ENCODE peak calls at places on chromosomes 1 and 21, in nine cellular contexts. V is IMR-90, F is ovary, C is spleen, G is HepG2, K is endothelial cell of umbilical vein, A is prostate gland, H is heart left ventricle, N is uterus. M is an unnamed sample. For H3K4me1, the result is how much of the 10 kb centered on the place peaks cover.

GRCh38 chr1:180257028-180257386 is 26.9 kb downstream of the LHX4 start:
- DNase-seq in V (no peak), F (no peak), C (peak), G (no peak), K (no peak), A (no peak), H (no peak), N (no peak), M (no peak)

GRCh38 chr1:42970143-42970542 is 11.5 kb upstream of the SLC2A1 start:
- DNase-seq in V (no peak), F (no peak), C (peak), G (no peak), K (no peak), A (no peak), H (no peak), N (no peak), M (peak)

GRCh38 chr1:4658643-4659042 is 4.2 kb downstream of the AJAP1 start:
- DNase-seq in V (no peak), F (no peak), C (no peak), G (no peak), K (no peak), A (no peak), H (no peak), N (no peak), M (no peak)

GRCh38 chr1:219967361-219967760 is 39.0 kb upstream of the SLC30A10 start:
- DNase-seq in V (no peak), F (no peak), C (no peak), G (no peak), K (no peak), A (no peak), H (no peak), N (no peak), M (no peak)

GRCh38 chr1:107514841-107515240 is 374.0 kb downstream of the NTNG1 start:
- DNase-seq in V (no peak), F (no peak), C (no peak), G (no peak), K (no peak), A (no peak), H (no peak), N (no peak), M (no peak)

GRCh38 chr1:200226268-200226968 is 183.4 kb downstream of the ZNF281 start:
- DNase-seq in V (peak), F (no peak), C (no peak), G (no peak), K (peak), A (no peak), H (no peak), N (no peak), M (no peak)

GRCh38 chr21:18782721-18783120 is 379.1 kb upstream of the TMPRSS15 start:
- DNase-seq in V (no peak), F (no peak), C (no peak), G (no peak), K (no peak), A (no peak), H (no peak), N (no peak), M (no peak)

GRCh38 chr1:59442492-59442891 is 145.6 kb downstream of the FGGY start:
- DNase-seq in V (no peak), F (no peak), C (no peak), G (no peak), K (no peak), A (no peak), H (no peak), N (no peak), M (no peak)

GRCh38 chr1:225460021-225460736 is 32.3 kb upstream of the LBR start:
- DNase-seq in V (no peak), F (no peak), C (peak), G (no peak), K (no peak), A (no peak), H (no peak), N (no peak), M (no peak)

GRCh38 chr1:213061263-213061662 is 10.2 kb downstream of the RPS6KC1 start:
- DNase-seq in V (no peak), F (no peak), C (no peak), G (no peak), K (no peak), A (no peak), H (no peak), N (no peak), M (no peak)

GRCh38 chr1:33147997-33148314 is 33.9 kb downstream of the TRIM62 start:
- DNase-seq in V (peak), F (no peak), C (no peak), G (peak), K (no peak), A (no peak), H (no peak), N (no peak), M (no peak)

GRCh38 chr21:29499734-29500343 is 201.1 kb downstream of the BACH1 start:
- DNase-seq in V (no peak), F (no peak), C (no peak), G (peak), K (peak), A (no peak), H (no peak), N (no peak), M (no peak)

GRCh38 chr1:77686784-77687518 is 4.5 kb upstream of the ZZZ3 start:
- DNase-seq in V (no peak), F (no peak), C (peak), G (no peak), K (no peak), A (no peak), H (no peak), N (no peak), M (peak)

GRCh38 chr1:186984959-186985358 is 156.2 kb downstream of the PLA2G4A start:
- DNase-seq in V (no peak), F (no peak), C (no peak), G (no peak), K (peak), A (no peak), H (no peak), N (no peak), M (no peak)

GRCh38 chr21:31030367-31031106 is 7.7 kb downstream of the KRTAP19-8 start:
- DNase-seq in V (no peak), F (no peak), C (no peak), G (no peak), K (no peak), A (no peak), H (no peak), N (no peak), M (no peak)

GRCh38 chr1:11748294-11749202 is 12.6 kb downstream of the AGTRAP start:
- DNase-seq in V (no peak), F (no peak), C (no peak), G (no peak), K (no peak), A (no peak), H (no peak), N (no peak), M (no peak)

GRCh38 chr1:50605186-50605875 is 182.1 kb upstream of the DMRTA2 start:
- DNase-seq in V (peak), F (no peak), C (no peak), G (peak), K (peak), A (peak), H (no peak), N (no peak), M (no peak)

GRCh38 chr21:32386195-32386870 is 6.5 kb downstream of the URB1 start:
- DNase-seq in V (no peak), F (no peak), C (peak), G (no peak), K (peak), A (peak), H (peak), N (no peak), M (no peak)

GRCh38 chr1:217524787-217525520 is 105.9 kb downstream of the GPATCH2 start:
- DNase-seq in V (peak), F (no peak), C (no peak), G (no peak), K (peak), A (no peak), H (no peak), N (no peak), M (no peak)

GRCh38 chr1:2986549-2987305 is 34.5 kb upstream of the ACTRT2 start:
- DNase-seq in V (no peak), F (no peak), C (peak), G (no peak), K (no peak), A (no peak), H (no peak), N (no peak), M (no peak)

GRCh38 chr1:204267191-204267601 is 53.4 kb upstream of the GOLT1A start:
- DNase-seq in V (no peak), F (no peak), C (peak), G (no peak), K (no peak), A (no peak), H (no peak), N (no peak), M (no peak)

GRCh38 chr1:28195780-28196179 is 19.3 kb upstream of the PTAFR start:
- DNase-seq in V (no peak), F (no peak), C (no peak), G (no peak), K (no peak), A (no peak), H (no peak), N (no peak), M (peak)

GRCh38 chr21:16509466-16509865 is 779.7 kb downstream of the USP25 start:
- DNase-seq in V (peak), F (no peak), C (no peak), G (no peak), K (no peak), A (no peak), H (peak), N (no peak), M (no peak)

GRCh38 chr1:81974222-81974841 is 173.6 kb downstream of the ADGRL2 start:
- DNase-seq in V (no peak), F (no peak), C (no peak), G (peak), K (no peak), A (no peak), H (no peak), N (no peak), M (no peak)

GRCh38 chr1:200535605-200536004 is 84.9 kb downstream of the KIF14 start:
- DNase-seq in V (no peak), F (no peak), C (no peak), G (peak), K (peak), A (no peak), H (no peak), N (no peak), M (no peak)

GRCh38 chr21:29168874-29169273 is 38.4 kb downstream of the MAP3K7CL start:
- DNase-seq in V (no peak), F (no peak), C (no peak), G (peak), K (no peak), A (no peak), H (no peak), N (no peak), M (no peak)

GRCh38 chr1:231040019-231040799 is at the start of gene FAM89A:
- DNase-seq in V (no peak), F (peak), C (peak), G (no peak), K (no peak), A (peak), H (peak), N (peak), M (peak)

GRCh38 chr1:82597620-82598019 is 796.9 kb downstream of the ADGRL2 start:
- DNase-seq in V (no peak), F (no peak), C (no peak), G (no peak), K (no peak), A (no peak), H (no peak), N (no peak), M (no peak)

DNA sequence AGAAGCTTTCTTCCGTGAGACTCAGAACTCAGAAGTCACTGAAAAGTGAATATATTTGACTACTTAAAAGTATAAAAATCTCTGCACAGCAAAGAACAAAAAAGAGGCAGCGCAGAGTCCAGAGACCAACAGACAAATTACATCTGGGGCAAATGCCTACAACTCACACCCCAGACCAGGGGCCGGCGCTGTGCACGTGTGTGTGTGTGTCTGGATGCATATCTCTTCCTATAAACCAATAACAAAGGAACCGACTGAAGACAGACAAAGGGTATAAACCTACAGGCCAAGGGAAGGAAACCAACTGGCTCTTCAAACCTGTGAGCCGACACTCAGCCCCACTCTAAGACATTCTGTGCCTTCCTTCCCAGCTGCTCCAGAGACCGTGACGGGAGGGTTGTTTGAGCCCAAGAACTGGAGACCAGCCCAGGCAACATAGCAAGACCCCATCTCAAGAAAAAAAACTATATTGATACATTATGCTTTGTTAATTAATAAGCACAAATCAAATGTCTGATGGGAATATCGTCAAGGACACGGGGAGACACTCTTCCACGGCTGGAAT is 18.8 kb downstream of the WNT9A start:
- DNase-seq in V (no peak), F (no peak), C (no peak), G (no peak), K (no peak), A (no peak), H (no peak), N (no peak), M (no peak)
- H3K4me1 ChIP-seq in V (under half), F (under half), C (under half), G (under half), K (under half), A (under half), H (under half), N (under half), M (under half)

GRCh38 chr21:46366561-46366960 is 42.6 kb downstream of the PCNT start:
- DNase-seq in V (no peak), F (no peak), C (no peak), G (no peak), K (no peak), A (no peak), H (no peak), N (no peak), M (no peak)

GRCh38 chr21:46366966-46367365 is 43.0 kb downstream of the PCNT start:
- DNase-seq in V (no peak), F (no peak), C (no peak), G (no peak), K (no peak), A (no peak), H (no peak), N (no peak), M (no peak)

GRCh38 chr21:46366091-46366490 is 42.1 kb downstream of the PCNT start:
- DNase-seq in V (no peak), F (no peak), C (no peak), G (no peak), K (no peak), A (no peak), H (no peak), N (no peak), M (no peak)

GRCh38 chr21:46369520-46370235 is 45.7 kb downstream of the PCNT start:
- DNase-seq in V (no peak), F (no peak), C (no peak), G (no peak), K (no peak), A (no peak), H (no peak), N (no peak), M (no peak)

GRCh38 chr21:46368533-46369285 is 44.8 kb downstream of the PCNT start:
- DNase-seq in V (no peak), F (no peak), C (no peak), G (no peak), K (no peak), A (no peak), H (no peak), N (no peak), M (no peak)
- TF ChIP-seq POLR2A in V (no peak), F (no peak), C (no peak), G (no peak), K (no peak), A (no peak), H (no peak), N (no peak), M (no peak)

GRCh38 chr1:221711156-221711577 is 30.7 kb downstream of the DUSP10 start:
- DNase-seq in V (no peak), F (no peak), C (no peak), G (no peak), K (no peak), A (no peak), H (no peak), N (no peak), M (no peak)

GRCh38 chr1:221712776-221713431 is 29.0 kb downstream of the DUSP10 start:
- DNase-seq in V (no peak), F (no peak), C (peak), G (no peak), K (no peak), A (no peak), H (no peak), N (no peak), M (no peak)

GRCh38 chr1:221712198-221712684 is 29.6 kb downstream of the DUSP10 start:
- DNase-seq in V (peak), F (no peak), C (no peak), G (no peak), K (no peak), A (no peak), H (no peak), N (no peak), M (no peak)

GRCh38 chr1:221709854-221710253 is 32.0 kb downstream of the DUSP10 start:
- DNase-seq in V (no peak), F (no peak), C (no peak), G (no peak), K (no peak), A (no peak), H (no peak), N (no peak), M (no peak)

DNA sequence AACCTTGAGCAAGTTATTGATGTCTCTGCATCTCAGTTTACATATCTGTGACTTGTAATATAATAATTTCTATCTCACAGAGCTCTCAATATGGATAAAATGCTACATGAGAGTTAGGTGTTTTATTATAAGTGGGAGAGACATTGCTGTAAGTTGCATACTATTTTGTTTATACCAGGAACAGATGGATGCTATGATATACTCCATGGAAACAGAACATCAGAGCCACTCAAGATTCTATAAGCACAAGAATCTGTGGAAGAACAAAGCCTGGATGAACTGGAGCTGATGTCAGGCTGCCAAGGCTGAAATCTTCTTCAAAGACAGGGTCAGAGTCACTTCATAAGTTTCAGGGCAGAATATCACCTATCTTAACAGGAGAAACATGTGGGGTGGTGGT is 30.2 kb downstream of the DUSP10 start:
- DNase-seq in V (no peak), F (no peak), C (no peak), G (no peak), K (no peak), A (no peak), H (no peak), N (no peak), M (no peak)
- H3K4me1 ChIP-seq in V (under half), F (under half), C (under half), G (half or more), K (under half), A (under half), H (under half), N (under half), M (under half)

GRCh38 chr21:41766883-41767605 is at the start of gene RIPK4:
- DNase-seq in V (peak), F (no peak), C (no peak), G (peak), K (no peak), A (peak), H (no peak), N (no peak), M (peak)
- TF ChIP-seq POLR2A in V (no peak), F (no peak), C (no peak), G (no peak), K (no peak), A (peak), H (no peak), N (peak), M (peak)

DNA sequence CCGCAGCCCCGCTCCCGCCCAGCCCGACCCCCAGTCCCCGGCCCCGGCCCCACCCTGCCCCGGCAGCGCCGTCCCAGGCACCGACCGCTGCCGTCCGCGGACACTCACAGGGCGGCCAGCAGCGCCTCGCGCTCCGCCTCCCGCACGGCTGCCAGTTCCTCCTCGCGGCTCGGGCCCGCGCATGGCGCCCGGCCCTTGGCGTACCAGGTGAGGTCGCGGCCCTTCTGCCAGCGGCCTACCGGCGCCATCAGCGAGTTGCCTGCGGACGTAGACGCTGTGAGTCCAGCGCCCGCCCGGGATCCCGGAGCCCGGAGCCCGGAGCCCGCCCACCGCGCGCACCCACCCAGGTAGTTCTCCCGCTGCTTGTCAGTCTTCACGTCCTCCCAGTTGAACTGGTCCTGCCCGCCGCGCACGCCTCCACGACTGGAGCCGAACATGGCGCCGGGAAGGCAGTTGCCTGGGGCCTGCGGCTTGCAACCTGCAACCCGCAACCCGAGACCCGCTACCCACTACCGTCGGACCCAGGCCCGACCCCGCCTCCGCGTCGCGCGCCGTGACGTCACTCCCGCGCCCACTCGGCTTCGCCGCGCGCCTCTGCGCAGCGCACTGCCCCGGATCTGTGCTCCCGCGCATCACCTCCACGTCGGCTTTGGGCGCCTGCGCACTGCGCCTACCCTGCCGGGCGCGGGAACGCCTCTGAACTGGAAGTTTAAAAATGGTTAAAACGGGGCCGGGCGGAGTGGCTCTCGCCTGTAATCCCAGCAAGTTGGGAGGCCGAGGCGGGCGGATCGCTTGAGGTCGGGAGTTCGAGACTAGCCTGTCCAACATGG is at the start of gene C1orf35:
- DNase-seq in V (peak), F (peak), C (peak), G (peak), K (peak), A (peak), H (peak), N (peak), M (peak)
- H3K4me1 ChIP-seq in V (under half), F (under half), C (under half), G (under half), K (under half), A (under half), H (under half), N (under half), M (under half)

DNA sequence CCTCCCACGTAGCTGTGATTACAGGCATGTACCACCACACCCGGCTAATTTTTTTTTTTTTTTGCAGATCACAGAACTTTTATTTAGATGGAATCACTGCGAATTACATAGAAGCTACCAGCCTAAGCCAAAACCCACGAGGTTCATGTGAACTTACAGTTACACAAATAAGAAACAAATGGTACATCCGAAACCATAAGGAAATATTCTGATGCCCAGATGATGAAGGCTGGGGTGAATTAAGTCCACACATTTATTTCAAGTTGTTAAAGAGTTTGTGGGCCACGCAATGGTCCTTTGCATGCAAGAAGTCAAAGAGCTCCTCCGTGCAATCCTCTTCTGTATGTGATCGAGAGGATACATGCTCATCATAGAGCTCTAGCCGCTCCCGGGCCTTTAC is 328 bp downstream of the UQCRHL start:
- DNase-seq in V (no peak), F (no peak), C (no peak), G (no peak), K (no peak), A (no peak), H (no peak), N (no peak), M (no peak)
- TF ChIP-seq POLR2A in V (no peak), F (no peak), C (no peak), G (no peak), K (no peak), A (no peak), H (no peak), N (no peak), M (no peak)

GRCh38 chr1:193476748-193477147 is 290.3 kb upstream of the B3GALT2 start:
- DNase-seq in V (no peak), F (no peak), C (no peak), G (no peak), K (no peak), A (no peak), H (no peak), N (no peak), M (no peak)
- H3K4me1 ChIP-seq in V (under half), F (under half), C (under half), G (under half), K (under half), A (under half), H (under half), N (under half), M (under half)

M was measured in right lobe of liver.